ENCODE peak calls at places on chromosomes 6 and 20, in seven cellular contexts. A is right cardiac atrium; V is heart right ventricle; R is LoVo; J is NCI-H1694; S is GM23248; F is stimulated activated CD4-positive, alpha-beta T cell treated with anti-CD3 and anti-CD28 coated beads, Interleukin-4, amount 100 ng/mL, for 4 hours. N is an unnamed sample.

GRCh38 chr6:36028088-36028886 is 679 bp downstream of the MAPK14 start:
- DNase-seq in A (peak), V (peak), F (peak), J (no peak), R (peak), S (peak), N (peak)

GRCh38 chr6:73143551-73143950 is 81.7 kb downstream of the KHDC1L start:
- DNase-seq in S (no peak), V (no peak), J (no peak), R (no peak), F (no peak), A (no peak), N (no peak)

GRCh38 chr6:36349240-36349639 is 12.6 kb upstream of the BNIP5 start:
- DNase-seq in A (no peak), R (no peak), J (no peak), F (no peak), S (no peak), V (no peak), N (no peak)

GRCh38 chr6:158381214-158381613 is 68.9 kb downstream of the TULP4 start:
- DNase-seq in V (no peak), R (no peak), A (no peak), S (peak), J (no peak), F (no peak), N (peak)

GRCh38 chr20:31821427-31821826 is 2.3 kb downstream of the MYLK2 start:
- DNase-seq in V (no peak), S (no peak), A (no peak), F (no peak), J (no peak), R (no peak), N (no peak)

GRCh38 chr20:58014628-58015315 is 213.7 kb downstream of the ANKRD60 start:
- DNase-seq in V (no peak), J (no peak), S (no peak), A (no peak), R (peak), F (no peak), N (no peak)

GRCh38 chr20:13900506-13900905 is 89.9 kb downstream of the SEL1L2 start:
- DNase-seq in S (no peak), A (no peak), J (no peak), V (no peak), R (no peak), F (no peak), N (no peak)

GRCh38 chr6:166949533-166950442 is 6.6 kb downstream of the RNASET2 start:
- DNase-seq in J (no peak), S (no peak), A (no peak), R (no peak), F (no peak), V (no peak), N (peak)

GRCh38 chr20:49699200-49699992 is 14.3 kb downstream of the B4GALT5 start:
- DNase-seq in S (peak), F (peak), J (no peak), A (no peak), V (no peak), R (no peak), N (peak)